ENCODE peak calls at places on chromosomes 6 and 20, in five cellular contexts. E is PC-9, U is right atrium auricular region, F is CD14-positive monocyte, A is testis. I is an unnamed sample.

GRCh38 chr20:1467355-1468116 is 887 bp upstream of the NSFL1C start:
- DNase-seq in E (no peak), U (peak; percentile 68), F (peak; percentile 75), A (peak; percentile 45), I (no peak)

GRCh38 chr20:18050628-18051027 is 7.1 kb downstream of the OVOL2 start:
- DNase-seq in E (no peak), U (no peak), F (no peak), A (no peak), I (no peak)

GRCh38 chr6:142047934-142048592 is 84.7 kb upstream of the GJE1 start:
- DNase-seq in E (no peak), U (no peak), F (no peak), A (no peak), I (no peak)

GRCh38 chr6:33815854-33816253 is 12.1 kb upstream of the MLN start:
- DNase-seq in E (no peak), U (no peak), F (no peak), A (no peak), I (peak; percentile 24)

GRCh38 chr6:150028799-150029198 is 3.5 kb upstream of the RAET1L start:
- DNase-seq in E (no peak), U (no peak), F (no peak), A (no peak), I (no peak)

GRCh38 chr20:45835230-45836224 is 1.9 kb downstream of the SNX21 start:
- DNase-seq in E (no peak), U (peak; percentile 88), F (no peak), A (peak; percentile 42), I (no peak)

GRCh38 chr6:107869871-107870270 is 45.8 kb upstream of the SCML4 start:
- DNase-seq in E (no peak), U (no peak), F (no peak), A (no peak), I (no peak)

GRCh38 chr6:79423216-79423615 is 114.0 kb downstream of the LCA5 start:
- DNase-seq in E (no peak), U (no peak), F (no peak), A (no peak), I (no peak)

GRCh38 chr6:147297663-147298313 is 93.6 kb downstream of the STXBP5 start:
- DNase-seq in E (no peak), U (no peak), F (no peak), A (no peak), I (no peak)

GRCh38 chr20:49899551-49900383 is 15.6 kb downstream of the SPATA2 start:
- DNase-seq in E (no peak), U (no peak), F (peak; percentile 7), A (no peak), I (no peak)

GRCh38 chr6:98641929-98642328 is 192.4 kb upstream of the POU3F2 start:
- DNase-seq in E (no peak), U (no peak), F (no peak), A (no peak), I (no peak)

GRCh38 chr6:36724514-36725385 is 27.1 kb downstream of the RAB44 start:
- DNase-seq in E (peak; percentile 49), U (peak; percentile 75), F (peak; percentile 58), A (peak; percentile 89), I (peak; percentile 54)

DNA sequence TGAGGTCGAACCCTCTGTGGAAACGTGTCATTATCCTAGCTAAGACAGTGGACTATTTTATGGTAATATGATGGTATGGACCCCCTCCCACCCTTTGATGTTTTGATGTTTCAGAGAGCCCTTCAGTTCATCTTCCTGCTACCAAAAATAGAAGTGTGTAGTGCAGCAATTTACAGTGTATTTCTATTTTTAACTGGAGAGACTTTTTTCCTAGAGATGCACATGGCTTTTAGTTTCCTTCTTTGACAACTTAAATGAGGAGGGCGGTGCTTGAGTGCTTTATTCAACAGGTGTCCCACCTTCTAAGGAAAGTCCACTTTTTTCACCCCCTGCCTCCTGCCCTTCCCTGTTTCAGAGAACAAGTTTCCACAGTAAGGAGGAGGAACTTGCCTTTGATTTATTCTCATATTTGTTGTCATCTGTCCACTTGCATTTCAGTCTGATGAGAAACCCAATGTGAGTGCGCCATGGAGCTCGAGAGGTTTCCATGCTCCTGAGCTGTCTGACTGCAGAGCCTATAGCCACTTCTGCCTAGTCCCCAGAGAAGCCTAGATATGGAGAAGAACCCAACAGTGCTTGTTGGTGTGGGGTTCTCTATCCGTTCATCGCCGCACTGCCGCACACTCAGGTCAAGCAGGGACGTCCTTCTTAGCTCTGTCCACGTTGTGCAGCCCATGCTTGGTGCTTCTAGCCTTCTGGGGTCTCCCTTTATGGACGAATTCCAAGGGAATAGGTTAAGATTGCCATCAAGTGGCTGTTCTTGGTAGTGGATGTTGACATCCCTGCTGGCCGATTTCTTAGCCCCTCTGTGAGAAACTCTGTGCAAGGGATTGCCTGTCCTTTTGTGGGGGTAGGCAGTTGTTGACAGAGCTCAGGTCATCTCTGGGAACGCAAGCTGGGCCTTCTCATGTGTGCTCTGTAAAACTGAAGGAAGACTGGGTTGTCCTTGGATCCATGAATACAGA is 144.2 kb downstream of the JARID2 start:
- DNase-seq in E (no peak), U (no peak), F (no peak), A (no peak), I (no peak)
- TF ChIP-seq CTCF in E (peak; percentile 72), U (peak; percentile 37), F (peak; percentile 41), A (peak; percentile 47), I (peak; percentile 89)

GRCh38 chr6:106748547-106749207 is 119.3 kb downstream of the QRSL1 start:
- DNase-seq in E (no peak), U (no peak), F (no peak), A (no peak), I (no peak)
- TF ChIP-seq CTCF in E (no peak), U (no peak), F (no peak), A (no peak), I (peak; percentile 18)

DNA sequence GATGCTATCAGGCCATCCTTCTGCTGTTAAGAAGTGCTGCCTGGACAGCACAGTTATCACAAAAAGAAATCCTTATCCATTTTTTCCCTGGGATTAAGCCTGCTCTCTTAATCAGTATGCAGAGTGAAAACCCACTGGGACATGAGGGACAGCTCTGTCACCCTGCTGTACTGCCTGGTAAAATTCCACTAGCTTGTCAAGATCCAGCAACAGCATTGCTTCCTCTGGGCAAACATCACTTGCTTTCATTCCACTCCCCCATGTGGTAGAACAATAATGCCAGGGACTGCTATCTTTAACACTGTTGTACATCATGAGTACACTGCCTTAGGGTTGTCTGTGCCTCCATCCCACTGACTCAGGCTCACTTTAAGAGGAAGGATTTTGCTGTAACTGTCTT is 331.3 kb downstream of the KIF16B start:
- DNase-seq in E (no peak), U (no peak), F (no peak), A (peak; percentile 31), I (no peak)
- TF ChIP-seq CTCF in E (no peak), U (no peak), F (no peak), A (no peak), I (peak; percentile 8)

GRCh38 chr6:75114795-75115194 is 91.1 kb downstream of the COL12A1 start:
- DNase-seq in E (no peak), U (no peak), F (no peak), A (no peak), I (no peak)
- TF ChIP-seq CTCF in E (no peak), U (no peak), F (no peak), A (no peak), I (no peak)

DNA sequence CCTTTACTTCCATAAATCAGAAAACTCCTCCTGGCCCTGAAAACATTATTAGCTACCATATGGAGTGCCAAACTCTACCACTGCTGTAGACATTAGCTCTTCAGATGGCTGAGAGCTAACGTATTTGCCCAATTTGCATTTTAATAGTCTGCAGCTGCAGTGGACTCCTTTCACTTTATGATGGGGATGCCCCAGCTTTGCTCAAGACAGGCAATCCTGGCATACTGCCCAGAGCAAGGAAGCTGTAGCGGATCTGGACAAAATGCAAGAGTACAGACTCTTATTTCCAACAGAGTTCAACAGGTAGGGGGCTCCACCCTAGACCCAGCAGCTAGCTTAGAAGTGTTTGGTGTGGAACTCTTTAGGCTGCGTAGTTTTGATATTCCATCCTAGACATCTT is 246.7 kb downstream of the FOXC1 start:
- DNase-seq in E (no peak), U (no peak), F (no peak), A (peak; percentile 49), I (no peak)
- TF ChIP-seq CTCF in E (no peak), U (no peak), F (no peak), A (no peak), I (no peak)

DNA sequence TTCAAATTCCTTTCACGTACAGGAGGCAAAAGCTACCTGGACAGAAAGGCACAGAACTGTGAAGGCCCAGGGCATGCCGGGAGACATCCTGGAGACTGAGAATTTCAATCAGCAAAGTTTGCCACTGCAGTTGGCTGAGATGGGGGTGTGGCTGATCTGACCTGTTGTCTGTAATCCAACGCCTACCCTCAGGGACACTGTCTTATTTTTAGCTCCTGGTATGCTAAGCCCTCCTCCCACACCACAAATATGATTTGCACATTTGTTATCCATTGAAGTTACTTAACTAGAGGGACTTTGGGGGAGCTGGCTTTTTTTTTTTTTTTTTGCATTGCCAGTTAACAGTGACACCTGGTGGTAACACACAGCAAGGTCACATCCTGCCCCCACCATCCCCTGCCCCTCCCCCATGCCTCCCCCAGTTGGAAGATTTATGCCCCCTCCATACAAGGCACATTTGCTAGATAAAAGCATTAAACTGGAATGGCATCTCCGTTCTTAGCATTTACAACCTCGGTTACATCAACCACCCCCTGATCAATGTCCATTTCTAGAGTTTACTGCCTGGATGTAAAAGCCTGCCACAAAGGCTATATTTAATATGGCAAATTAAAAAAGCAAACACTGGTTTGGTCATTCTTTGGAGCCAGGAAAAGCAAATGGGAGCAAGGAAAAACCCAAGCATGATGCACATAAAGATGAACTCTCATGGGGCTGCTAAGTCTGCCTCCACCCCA is 40.3 kb downstream of the TTI1 start:
- DNase-seq in E (peak; percentile 74), U (no peak), F (no peak), A (peak; percentile 58), I (no peak)
- TF ChIP-seq CTCF in E (peak; percentile 72), U (peak; percentile 43), F (peak; percentile 76), A (no peak), I (peak; percentile 89)